ENCODE peak calls at places on chromosomes 13 and 19, in eight cellular contexts. N, H, G, V, O, K, L and F are unnamed samples.

GRCh38 chr13:99339736-99340392 is 32.7 kb upstream of the GPR183 start:
- DNase-seq in H (no peak), O (no peak), L (peak), K (no peak), N (no peak), G (peak), V (no peak), F (no peak)

GRCh38 chr13:32214073-32214472 is 101.1 kb downstream of the ZAR1L start:
- DNase-seq in N (no peak), V (no peak), O (no peak), K (no peak), L (no peak), G (no peak), H (no peak), F (no peak)

GRCh38 chr13:90302113-90302512 is 1045.4 kb upstream of the MIR17HG start:
- DNase-seq in O (no peak), N (no peak), L (peak), V (no peak), K (peak), G (peak), H (no peak), F (no peak)

GRCh38 chr13:113793718-113794085 is 34.7 kb downstream of the TMEM255B start:
- DNase-seq in O (no peak), G (no peak), V (no peak), K (no peak), L (no peak), N (no peak), H (peak), F (peak)

GRCh38 chr19:53659292-53659691 is 27.5 kb downstream of the DPRX start:
- DNase-seq in L (no peak), O (peak), V (peak), N (no peak), G (peak), H (no peak), K (no peak), F (no peak)

GRCh38 chr19:13211426-13212308 is 61.5 kb downstream of the IER2 start:
- DNase-seq in V (no peak), N (no peak), O (no peak), L (no peak), G (no peak), K (no peak), H (peak), F (no peak)

GRCh38 chr13:40665754-40666057 is 735 bp downstream of the FOXO1 start:
- DNase-seq in O (no peak), V (peak), K (no peak), G (no peak), H (no peak), N (no peak), L (peak), F (no peak)

GRCh38 chr13:113904411-113904810 is 40.5 kb upstream of the GAS6 start:
- DNase-seq in L (peak), G (peak), H (peak), V (peak), N (peak), K (no peak), O (peak), F (peak)

GRCh38 chr19:28737021-28737525 is 475.9 kb downstream of the UQCRFS1 start:
- DNase-seq in H (no peak), G (peak), L (peak), K (peak), O (peak), N (no peak), V (peak), F (no peak)

GRCh38 chr13:97367016-97367415 is 67.0 kb upstream of the RAP2A start:
- DNase-seq in O (no peak), G (peak), N (no peak), H (no peak), L (peak), K (no peak), V (no peak), F (peak)

GRCh38 chr19:12126707-12127106 is 13.4 kb downstream of the ZNF20 start:
- DNase-seq in K (no peak), N (no peak), G (peak), V (peak), L (no peak), O (no peak), H (no peak), F (no peak)

GRCh38 chr13:98664047-98664446 is 87.1 kb upstream of the STK24 start:
- DNase-seq in G (peak), H (no peak), K (peak), L (peak), V (no peak), O (no peak), N (no peak), F (no peak)

GRCh38 chr19:58357798-58358145 is 4.5 kb upstream of the A1BG start:
- DNase-seq in O (no peak), V (no peak), G (no peak), L (no peak), H (no peak), N (no peak), K (no peak), F (peak)

GRCh38 chr13:26021516-26021915 is 30.3 kb downstream of the SHISA2 start:
- DNase-seq in H (no peak), K (no peak), V (no peak), O (no peak), G (no peak), N (no peak), L (no peak), F (no peak)

GRCh38 chr13:26020536-26021290 is 31.1 kb downstream of the SHISA2 start:
- DNase-seq in N (no peak), O (no peak), H (no peak), V (no peak), L (no peak), G (no peak), K (no peak), F (no peak)

GRCh38 chr13:26019241-26019640 is 32.6 kb downstream of the SHISA2 start:
- DNase-seq in L (no peak), G (no peak), K (no peak), H (no peak), N (no peak), O (no peak), V (no peak), F (no peak)

GRCh38 chr13:26017932-26018690 is 33.7 kb downstream of the SHISA2 start:
- DNase-seq in N (no peak), L (no peak), V (no peak), G (no peak), K (no peak), H (no peak), O (no peak), F (no peak)

GRCh38 chr13:26019881-26020535 is 31.8 kb downstream of the SHISA2 start:
- DNase-seq in H (no peak), O (no peak), G (peak), N (no peak), K (peak), V (no peak), L (peak), F (no peak)
- H3K4me3 ChIP-seq in H (no peak), O (no peak), G (no peak), N (no peak), K (no peak), V (no peak), L (no peak), F (no peak)

DNA sequence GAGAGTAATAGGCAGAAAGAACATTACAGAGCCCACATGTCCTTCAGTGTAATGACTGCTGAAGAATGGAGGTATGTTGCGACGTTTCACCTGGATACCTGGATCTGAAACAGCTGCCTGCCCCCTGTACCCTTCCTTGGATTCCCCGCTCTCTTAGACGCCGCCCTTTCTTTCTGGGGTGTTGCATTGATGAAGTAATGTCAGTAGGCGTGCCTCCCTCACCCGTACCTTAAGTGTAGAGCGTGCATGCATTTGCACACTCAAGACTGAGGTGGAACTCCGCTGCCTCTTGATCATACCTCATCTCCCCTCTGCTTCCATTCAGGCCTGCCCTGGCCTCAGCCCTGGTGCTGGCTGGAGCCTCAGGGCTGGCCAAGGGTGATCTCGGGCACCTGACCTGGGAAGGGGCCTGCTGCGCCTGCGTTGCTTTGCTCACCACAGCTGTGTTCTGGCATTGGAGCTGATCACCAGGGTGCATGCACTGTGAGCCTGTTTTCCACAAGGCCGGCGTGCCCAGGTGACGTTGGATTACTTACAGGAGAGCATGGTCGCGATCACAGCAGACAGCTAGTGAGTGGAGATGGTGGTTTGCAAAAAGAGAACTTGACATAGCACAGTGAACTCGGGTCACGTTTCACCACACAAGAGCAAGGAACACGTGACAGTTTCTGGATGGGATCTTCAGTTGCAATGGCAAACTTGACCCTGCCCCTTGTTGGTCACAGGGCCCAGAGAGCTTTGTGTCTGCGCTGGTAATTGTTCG is 99.0 kb downstream of the ARHGEF7 start:
- DNase-seq in O (no peak), N (peak), L (no peak), V (peak), G (no peak), K (no peak), H (no peak), F (no peak)
- H3K4me3 ChIP-seq in O (no peak), N (no peak), L (no peak), V (no peak), G (no peak), K (no peak), H (no peak), F (no peak)

DNA sequence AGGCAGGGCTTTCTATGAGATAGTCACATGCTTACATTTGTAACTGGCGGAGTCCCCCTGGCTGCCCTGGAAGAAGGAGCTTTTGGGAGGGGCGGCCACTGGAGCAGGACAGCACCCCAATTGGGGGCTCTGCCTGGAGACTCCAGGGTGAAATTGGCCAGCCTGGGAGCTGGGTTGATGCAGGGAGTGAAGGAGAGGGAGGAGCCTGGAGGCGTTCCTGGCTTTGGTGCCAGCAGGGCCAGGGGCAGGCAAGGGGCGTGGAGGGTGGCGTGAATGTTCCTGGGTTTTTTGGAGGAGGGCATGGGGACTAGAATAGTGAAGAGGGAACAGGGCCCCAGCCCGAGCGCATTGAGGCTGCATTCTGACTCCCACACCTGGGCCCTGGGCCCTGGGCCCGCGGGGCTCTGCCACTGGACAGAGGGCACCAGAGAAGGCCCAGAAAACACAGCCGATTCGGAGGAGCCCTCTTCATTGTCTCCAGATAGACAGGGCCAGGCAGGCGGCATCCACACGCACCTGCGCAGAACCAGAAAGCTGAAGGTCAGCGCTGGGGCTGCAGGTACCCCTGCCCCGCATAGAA is 29.5 kb downstream of the COMP start:
- DNase-seq in L (no peak), O (no peak), H (no peak), N (no peak), K (no peak), G (no peak), V (no peak), F (peak)
- H3K4me3 ChIP-seq in L (no peak), O (no peak), H (no peak), N (no peak), K (no peak), G (no peak), V (no peak), F (no peak)

GRCh38 chr13:94352057-94352456 is 127.4 kb downstream of the DCT start:
- DNase-seq in L (no peak), K (no peak), G (peak), O (no peak), H (no peak), N (no peak), V (no peak), F (no peak)
- H3K4me3 ChIP-seq in L (no peak), K (no peak), G (no peak), O (no peak), H (no peak), N (no peak), V (no peak), F (no peak)

DNA sequence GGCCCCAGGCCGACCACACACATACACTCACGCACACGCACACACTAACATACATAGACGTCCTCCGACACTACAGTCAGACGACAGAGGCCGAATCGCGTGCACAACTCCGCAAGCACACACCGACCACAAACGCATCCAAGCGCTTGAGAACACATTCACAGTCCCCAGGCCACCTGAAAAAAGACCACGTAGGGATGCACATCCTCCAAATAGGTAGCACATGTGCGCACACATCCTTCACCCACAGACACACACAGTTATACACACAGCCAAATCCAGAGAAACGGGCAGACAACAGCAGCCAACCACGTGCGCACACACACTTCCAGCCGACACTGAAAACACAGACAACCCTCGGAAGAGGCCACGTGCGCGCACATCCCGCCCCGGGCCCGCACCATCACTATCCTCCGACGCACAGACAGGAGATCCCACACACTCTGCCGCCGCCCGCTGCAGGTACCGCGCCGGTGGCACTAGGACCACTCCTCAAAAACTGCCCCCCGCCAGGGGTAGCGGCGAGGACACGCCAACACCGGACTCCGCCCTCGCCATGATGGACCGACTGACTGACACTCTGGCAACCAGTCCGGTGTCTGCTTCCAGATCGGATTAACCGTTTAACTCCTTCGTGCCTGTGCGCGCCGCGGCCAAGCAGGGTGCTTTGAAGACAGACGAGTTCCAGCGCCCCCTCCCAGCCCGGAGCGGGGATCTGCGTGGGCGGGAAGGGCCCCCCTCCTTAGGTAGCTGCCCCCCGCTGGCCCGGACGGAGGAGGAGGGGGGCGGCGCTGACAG is 493 bp upstream of the PDE4A start:
- DNase-seq in G (peak), L (no peak), V (peak), O (peak), K (no peak), H (no peak), N (no peak), F (peak)
- H3K4me3 ChIP-seq in G (peak), L (peak), V (peak), O (peak), K (peak), H (peak), N (peak), F (no peak)

GRCh38 chr13:110298221-110298565 is 8.8 kb downstream of the COL4A1 start:
- DNase-seq in L (no peak), N (no peak), O (no peak), V (no peak), K (no peak), G (no peak), H (no peak), F (no peak)
- H3K4me3 ChIP-seq in L (no peak), N (peak), O (no peak), V (no peak), K (no peak), G (no peak), H (peak), F (peak)

GRCh38 chr13:43787998-43788397 is 1.2 kb upstream of the ENOX1 start:
- DNase-seq in H (no peak), G (peak), N (no peak), O (peak), V (no peak), K (no peak), L (peak), F (no peak)
- H3K4me3 ChIP-seq in H (no peak), G (no peak), N (peak), O (peak), V (no peak), K (no peak), L (peak), F (no peak)

DNA sequence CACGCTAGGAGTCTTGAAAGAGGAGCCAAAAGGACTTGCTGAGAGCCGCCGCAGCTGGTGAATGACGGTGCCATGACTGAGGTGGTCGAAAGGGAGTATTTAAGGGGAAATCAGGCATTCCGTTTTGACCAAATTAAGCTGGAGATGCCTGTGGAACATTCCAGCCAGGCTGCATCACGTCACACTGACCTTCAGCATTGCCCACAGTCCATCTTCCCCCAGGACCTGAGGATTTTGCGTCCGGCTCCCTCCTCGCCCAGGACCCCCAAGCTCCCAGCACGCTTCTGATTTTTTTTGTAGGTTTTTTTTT is 12.0 kb downstream of the CYTH2 start:
- DNase-seq in L (peak), H (no peak), V (no peak), N (no peak), O (no peak), K (no peak), G (no peak), F (no peak)
- H3K4me3 ChIP-seq in L (peak), H (peak), V (no peak), N (peak), O (no peak), K (peak), G (no peak), F (peak)

GRCh38 chr19:16283103-16283469 is 41.5 kb upstream of the KLF2 start:
- DNase-seq in V (no peak), L (no peak), H (no peak), G (peak), O (no peak), K (no peak), N (no peak), F (no peak)
- H3K4me3 ChIP-seq in V (no peak), L (no peak), H (peak), G (no peak), O (no peak), K (no peak), N (peak), F (peak)